ENCODE peak calls at places on chromosome 3, in seven cellular contexts. One of them, this sample, is unnamed.

GRCh38 chr3:113249111-113249510 is 37.8 kb downstream of the BOC start:
- DNase-seq in left lung: no peak
- DNase-seq in dorsolateral prefrontal cortex: peak
- DNase-seq in fibroblast of mammary gland: peak
- DNase-seq in HFF-Myc: peak
- DNase-seq in MM.1S: no peak
- DNase-seq in tibial artery: no peak
- DNase-seq in this sample: no peak

GRCh38 chr3:77648214-77648613 is 608.3 kb downstream of the ROBO2 start:
- DNase-seq in HFF-Myc: no peak
- DNase-seq in fibroblast of mammary gland: no peak
- DNase-seq in tibial artery: no peak
- DNase-seq in left lung: no peak
- DNase-seq in dorsolateral prefrontal cortex: no peak
- DNase-seq in MM.1S: no peak
- DNase-seq in this sample: no peak

GRCh38 chr3:56291244-56291680 is 177.0 kb downstream of the ERC2 start:
- DNase-seq in dorsolateral prefrontal cortex: no peak
- DNase-seq in left lung: no peak
- DNase-seq in fibroblast of mammary gland: peak
- DNase-seq in tibial artery: peak
- DNase-seq in HFF-Myc: no peak
- DNase-seq in MM.1S: peak
- DNase-seq in this sample: no peak

GRCh38 chr3:182723596-182723995 is 69.7 kb upstream of the ATP11B start:
- DNase-seq in dorsolateral prefrontal cortex: no peak
- DNase-seq in MM.1S: no peak
- DNase-seq in HFF-Myc: no peak
- DNase-seq in tibial artery: no peak
- DNase-seq in fibroblast of mammary gland: no peak
- DNase-seq in left lung: no peak
- DNase-seq in this sample: no peak

GRCh38 chr3:29850641-29851040 is 569.8 kb downstream of the RBMS3 start:
- DNase-seq in tibial artery: no peak
- DNase-seq in HFF-Myc: no peak
- DNase-seq in left lung: no peak
- DNase-seq in MM.1S: no peak
- DNase-seq in dorsolateral prefrontal cortex: no peak
- DNase-seq in fibroblast of mammary gland: no peak
- DNase-seq in this sample: no peak

GRCh38 chr3:41598329-41598728 is 363.6 kb downstream of the ULK4 start:
- DNase-seq in MM.1S: no peak
- DNase-seq in dorsolateral prefrontal cortex: no peak
- DNase-seq in tibial artery: no peak
- DNase-seq in fibroblast of mammary gland: no peak
- DNase-seq in left lung: no peak
- DNase-seq in HFF-Myc: no peak
- DNase-seq in this sample: no peak

GRCh38 chr3:58052373-58053273 is 44.4 kb downstream of the FLNB start:
- DNase-seq in left lung: peak
- DNase-seq in MM.1S: no peak
- DNase-seq in tibial artery: peak
- DNase-seq in dorsolateral prefrontal cortex: peak
- DNase-seq in HFF-Myc: peak
- DNase-seq in fibroblast of mammary gland: peak
- DNase-seq in this sample: no peak

GRCh38 chr3:119293761-119294401 is at the start of gene ARHGAP31:
- DNase-seq in HFF-Myc: no peak
- DNase-seq in MM.1S: peak
- DNase-seq in fibroblast of mammary gland: peak
- DNase-seq in left lung: peak
- DNase-seq in dorsolateral prefrontal cortex: peak
- DNase-seq in tibial artery: peak
- DNase-seq in this sample: peak

GRCh38 chr3:27963519-27963918 is 241.4 kb upstream of the EOMES start:
- DNase-seq in HFF-Myc: no peak
- DNase-seq in left lung: no peak
- DNase-seq in MM.1S: no peak
- DNase-seq in fibroblast of mammary gland: no peak
- DNase-seq in tibial artery: no peak
- DNase-seq in dorsolateral prefrontal cortex: no peak
- DNase-seq in this sample: no peak

GRCh38 chr3:39090922-39091321 is 16.5 kb downstream of the GORASP1 start:
- DNase-seq in HFF-Myc: no peak
- DNase-seq in dorsolateral prefrontal cortex: no peak
- DNase-seq in left lung: no peak
- DNase-seq in tibial artery: no peak
- DNase-seq in MM.1S: peak
- DNase-seq in fibroblast of mammary gland: peak
- DNase-seq in this sample: no peak

GRCh38 chr3:177230641-177231040 is 33.4 kb upstream of the TBL1XR1 start:
- DNase-seq in fibroblast of mammary gland: no peak
- DNase-seq in dorsolateral prefrontal cortex: no peak
- DNase-seq in MM.1S: no peak
- DNase-seq in HFF-Myc: no peak
- DNase-seq in tibial artery: no peak
- DNase-seq in left lung: no peak
- DNase-seq in this sample: no peak

GRCh38 chr3:27220166-27220565 is 149.0 kb downstream of the NEK10 start:
- DNase-seq in MM.1S: no peak
- DNase-seq in fibroblast of mammary gland: peak
- DNase-seq in dorsolateral prefrontal cortex: no peak
- DNase-seq in HFF-Myc: no peak
- DNase-seq in tibial artery: no peak
- DNase-seq in left lung: no peak
- DNase-seq in this sample: no peak

GRCh38 chr3:31157893-31158620 is 263.6 kb upstream of the GADL1 start:
- DNase-seq in tibial artery: no peak
- DNase-seq in dorsolateral prefrontal cortex: no peak
- DNase-seq in HFF-Myc: no peak
- DNase-seq in left lung: no peak
- DNase-seq in fibroblast of mammary gland: no peak
- DNase-seq in MM.1S: no peak
- DNase-seq in this sample: no peak

GRCh38 chr3:197239857-197240256 is 58.6 kb downstream of the DLG1 start:
- DNase-seq in left lung: no peak
- DNase-seq in MM.1S: no peak
- DNase-seq in tibial artery: no peak
- DNase-seq in HFF-Myc: no peak
- DNase-seq in dorsolateral prefrontal cortex: no peak
- DNase-seq in fibroblast of mammary gland: no peak
- DNase-seq in this sample: no peak

GRCh38 chr3:128483657-128484403 is 9.2 kb downstream of the GATA2 start:
- DNase-seq in left lung: no peak
- DNase-seq in MM.1S: no peak
- DNase-seq in HFF-Myc: no peak
- DNase-seq in tibial artery: no peak
- DNase-seq in fibroblast of mammary gland: no peak
- DNase-seq in dorsolateral prefrontal cortex: peak
- DNase-seq in this sample: no peak

GRCh38 chr3:196778755-196779154 is 39.1 kb downstream of the PAK2 start:
- DNase-seq in left lung: no peak
- DNase-seq in MM.1S: no peak
- DNase-seq in fibroblast of mammary gland: peak
- DNase-seq in HFF-Myc: peak
- DNase-seq in dorsolateral prefrontal cortex: no peak
- DNase-seq in tibial artery: no peak
- DNase-seq in this sample: no peak

GRCh38 chr3:126132751-126133511 is 47.5 kb downstream of the ALDH1L1 start:
- DNase-seq in HFF-Myc: no peak
- DNase-seq in fibroblast of mammary gland: no peak
- DNase-seq in tibial artery: peak
- DNase-seq in left lung: no peak
- DNase-seq in dorsolateral prefrontal cortex: peak
- DNase-seq in MM.1S: peak
- DNase-seq in this sample: peak

GRCh38 chr3:157872902-157873301 is 233.3 kb downstream of the SHOX2 start:
- DNase-seq in dorsolateral prefrontal cortex: no peak
- DNase-seq in MM.1S: no peak
- DNase-seq in left lung: no peak
- DNase-seq in HFF-Myc: no peak
- DNase-seq in tibial artery: no peak
- DNase-seq in fibroblast of mammary gland: no peak
- DNase-seq in this sample: no peak

GRCh38 chr3:156898296-156898880 is 72.2 kb downstream of the LEKR1 start:
- DNase-seq in left lung: no peak
- DNase-seq in tibial artery: no peak
- DNase-seq in dorsolateral prefrontal cortex: no peak
- DNase-seq in fibroblast of mammary gland: no peak
- DNase-seq in MM.1S: no peak
- DNase-seq in HFF-Myc: no peak
- DNase-seq in this sample: no peak

GRCh38 chr3:172042136-172042535 is 2.8 kb downstream of the FNDC3B start:
- DNase-seq in MM.1S: no peak
- DNase-seq in dorsolateral prefrontal cortex: no peak
- DNase-seq in HFF-Myc: no peak
- DNase-seq in fibroblast of mammary gland: peak
- DNase-seq in tibial artery: no peak
- DNase-seq in left lung: no peak
- DNase-seq in this sample: no peak

GRCh38 chr3:933311-933710 is 159.5 kb upstream of the CNTN6 start:
- DNase-seq in tibial artery: no peak
- DNase-seq in dorsolateral prefrontal cortex: no peak
- DNase-seq in left lung: no peak
- DNase-seq in fibroblast of mammary gland: no peak
- DNase-seq in MM.1S: no peak
- DNase-seq in HFF-Myc: no peak
- DNase-seq in this sample: no peak

GRCh38 chr3:74124716-74125115 is 489.7 kb downstream of the CNTN3 start:
- DNase-seq in left lung: no peak
- DNase-seq in tibial artery: no peak
- DNase-seq in dorsolateral prefrontal cortex: no peak
- DNase-seq in fibroblast of mammary gland: no peak
- DNase-seq in HFF-Myc: no peak
- DNase-seq in MM.1S: no peak
- DNase-seq in this sample: no peak

GRCh38 chr3:50381315-50381714 is 22.0 kb upstream of the TMEM115 start:
- DNase-seq in MM.1S: no peak
- DNase-seq in dorsolateral prefrontal cortex: no peak
- DNase-seq in fibroblast of mammary gland: no peak
- DNase-seq in left lung: no peak
- DNase-seq in tibial artery: no peak
- DNase-seq in HFF-Myc: no peak
- DNase-seq in this sample: no peak

GRCh38 chr3:50380375-50381085 is 21.2 kb upstream of the TMEM115 start:
- DNase-seq in fibroblast of mammary gland: no peak
- DNase-seq in HFF-Myc: no peak
- DNase-seq in left lung: no peak
- DNase-seq in tibial artery: no peak
- DNase-seq in MM.1S: no peak
- DNase-seq in dorsolateral prefrontal cortex: no peak
- DNase-seq in this sample: no peak

GRCh38 chr3:50375200-50375931 is 16.0 kb upstream of the TMEM115 start:
- DNase-seq in dorsolateral prefrontal cortex: no peak
- DNase-seq in fibroblast of mammary gland: no peak
- DNase-seq in tibial artery: no peak
- DNase-seq in HFF-Myc: no peak
- DNase-seq in left lung: no peak
- DNase-seq in MM.1S: no peak
- DNase-seq in this sample: no peak

GRCh38 chr3:50378757-50379156 is 19.4 kb upstream of the TMEM115 start:
- DNase-seq in MM.1S: no peak
- DNase-seq in fibroblast of mammary gland: no peak
- DNase-seq in dorsolateral prefrontal cortex: no peak
- DNase-seq in HFF-Myc: no peak
- DNase-seq in tibial artery: no peak
- DNase-seq in left lung: no peak
- DNase-seq in this sample: no peak

DNA sequence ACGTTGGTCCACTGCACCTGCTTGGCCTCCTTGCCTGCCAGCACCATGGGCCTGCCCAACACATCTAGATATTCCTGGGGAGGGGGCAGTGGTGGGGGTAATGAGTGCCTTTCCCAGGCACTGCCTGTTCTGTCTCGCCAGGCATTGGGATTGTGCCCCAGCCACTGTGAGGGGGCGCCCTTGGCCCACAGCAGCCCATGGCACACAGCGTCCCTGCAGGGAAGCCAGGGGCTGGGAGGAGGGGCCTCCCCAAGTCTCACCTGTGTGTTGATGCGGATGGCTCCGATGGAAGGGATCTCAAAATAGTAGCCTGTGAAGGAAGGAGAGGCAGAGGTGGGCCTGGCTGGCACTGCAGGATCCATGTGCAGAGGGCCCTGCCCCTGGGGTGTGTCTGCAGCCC is 18.7 kb upstream of the TMEM115 start:
- DNase-seq in MM.1S: no peak
- DNase-seq in dorsolateral prefrontal cortex: no peak
- DNase-seq in tibial artery: no peak
- DNase-seq in HFF-Myc: no peak
- DNase-seq in left lung: no peak
- DNase-seq in fibroblast of mammary gland: no peak
- DNase-seq in this sample: no peak
- TF ChIP-seq CTCF in MM.1S: no peak
- TF ChIP-seq CTCF in dorsolateral prefrontal cortex: no peak
- TF ChIP-seq CTCF in tibial artery: no peak
- TF ChIP-seq CTCF in HFF-Myc: no peak
- TF ChIP-seq CTCF in left lung: no peak
- TF ChIP-seq CTCF in fibroblast of mammary gland: no peak
- TF ChIP-seq CTCF in this sample: no peak

GRCh38 chr3:94036909-94037507 is 8.6 kb upstream of the STX19 start:
- DNase-seq in left lung: no peak
- DNase-seq in HFF-Myc: peak
- DNase-seq in fibroblast of mammary gland: peak
- DNase-seq in tibial artery: no peak
- DNase-seq in dorsolateral prefrontal cortex: no peak
- DNase-seq in MM.1S: peak
- DNase-seq in this sample: no peak
- TF ChIP-seq CTCF in left lung: peak
- TF ChIP-seq CTCF in HFF-Myc: peak
- TF ChIP-seq CTCF in fibroblast of mammary gland: peak
- TF ChIP-seq CTCF in tibial artery: peak
- TF ChIP-seq CTCF in dorsolateral prefrontal cortex: peak
- TF ChIP-seq CTCF in MM.1S: peak
- TF ChIP-seq CTCF in this sample: peak

GRCh38 chr3:67593761-67594234 is 60.6 kb downstream of the SUCLG2 start:
- DNase-seq in fibroblast of mammary gland: peak
- DNase-seq in dorsolateral prefrontal cortex: no peak
- DNase-seq in left lung: no peak
- DNase-seq in HFF-Myc: no peak
- DNase-seq in tibial artery: no peak
- DNase-seq in MM.1S: no peak
- DNase-seq in this sample: no peak
- TF ChIP-seq CTCF in fibroblast of mammary gland: peak
- TF ChIP-seq CTCF in dorsolateral prefrontal cortex: no peak
- TF ChIP-seq CTCF in left lung: no peak
- TF ChIP-seq CTCF in HFF-Myc: no peak
- TF ChIP-seq CTCF in tibial artery: no peak
- TF ChIP-seq CTCF in MM.1S: no peak
- TF ChIP-seq CTCF in this sample: no peak

DNA sequence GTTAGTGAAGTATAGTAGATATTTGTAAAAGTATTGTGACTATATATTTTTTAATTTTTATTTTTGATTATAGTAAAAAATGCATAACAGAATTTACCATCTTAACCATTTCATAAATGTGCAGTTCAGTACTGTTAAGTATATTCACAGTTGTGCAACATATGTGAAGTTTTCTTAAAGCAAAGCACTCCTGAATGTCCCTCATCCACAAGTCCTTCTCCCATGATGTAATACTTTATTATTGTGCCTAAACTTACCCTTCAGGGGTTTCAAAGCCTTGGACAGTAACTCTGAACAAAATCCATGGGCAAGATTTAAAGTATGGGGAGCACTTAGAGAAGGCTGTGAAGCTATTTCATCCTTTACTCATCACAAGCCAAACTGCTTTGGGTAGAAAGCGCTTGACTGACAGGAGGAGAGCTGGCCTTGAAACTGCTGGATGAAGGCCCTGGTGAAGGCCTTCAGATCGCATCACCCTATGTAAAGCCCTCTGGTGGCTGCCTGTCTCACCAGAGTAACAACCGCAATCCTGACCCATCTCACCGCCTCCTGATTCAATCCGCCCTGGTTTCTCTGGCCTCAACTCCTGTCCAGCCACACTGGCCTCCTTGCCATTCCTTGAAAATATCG is 28.0 kb downstream of the LSM3 start:
- DNase-seq in HFF-Myc: no peak
- DNase-seq in dorsolateral prefrontal cortex: no peak
- DNase-seq in left lung: no peak
- DNase-seq in tibial artery: no peak
- DNase-seq in fibroblast of mammary gland: no peak
- DNase-seq in MM.1S: no peak
- DNase-seq in this sample: no peak
- TF ChIP-seq CTCF in HFF-Myc: no peak
- TF ChIP-seq CTCF in dorsolateral prefrontal cortex: no peak
- TF ChIP-seq CTCF in left lung: no peak
- TF ChIP-seq CTCF in tibial artery: no peak
- TF ChIP-seq CTCF in fibroblast of mammary gland: no peak
- TF ChIP-seq CTCF in MM.1S: no peak
- TF ChIP-seq CTCF in this sample: no peak